ENCODE peak calls at places on chromosomes 16 and 17, in ten cellular contexts. W is CD8-positive, alpha-beta T cell; B is cardiac fibroblast; Y is heart right ventricle; I is ovary; L is left lung; X is bronchial epithelial cell; H is adrenal gland; J is esophagus muscularis mucosa; E is Peyer's patch. F is an unnamed sample.

GRCh38 chr17:68576137-68576536 is 25.0 kb downstream of the FAM20A start:
- DNase-seq in W (no peak), B (no peak), Y (no peak), I (no peak), L (no peak), X (no peak), H (no peak), J (no peak), E (no peak), F (no peak)

GRCh38 chr16:81447383-81448101 is 2.9 kb downstream of the CMIP start:
- DNase-seq in W (no peak), B (no peak), Y (no peak), I (no peak), L (no peak), X (peak), H (peak), J (no peak), E (peak), F (no peak)

GRCh38 chr17:35808240-35808961 is 883 bp upstream of the TAF15 start:
- DNase-seq in W (no peak), B (no peak), Y (no peak), I (no peak), L (no peak), X (no peak), H (no peak), J (no peak), E (no peak), F (no peak)

GRCh38 chr17:57121308-57122042 is 36.4 kb downstream of the AKAP1 start:
- DNase-seq in W (no peak), B (peak), Y (no peak), I (peak), L (no peak), X (peak), H (peak), J (no peak), E (no peak), F (peak)

GRCh38 chr17:57672971-57673370 is 72.1 kb downstream of the CCDC182 start:
- DNase-seq in W (no peak), B (no peak), Y (no peak), I (peak), L (no peak), X (no peak), H (peak), J (peak), E (no peak), F (no peak)

GRCh38 chr17:41617698-41618097 is 5.1 kb upstream of the KRT16 start:
- DNase-seq in W (no peak), B (no peak), Y (no peak), I (no peak), L (no peak), X (peak), H (no peak), J (no peak), E (no peak), F (no peak)

GRCh38 chr16:88747588-88748301 is 37.3 kb downstream of the PIEZO1 start:
- DNase-seq in W (no peak), B (no peak), Y (no peak), I (no peak), L (no peak), X (peak), H (no peak), J (no peak), E (peak), F (no peak)

GRCh38 chr17:66662496-66662895 is 172.4 kb upstream of the CACNG5 start:
- DNase-seq in W (no peak), B (no peak), Y (no peak), I (no peak), L (no peak), X (no peak), H (no peak), J (no peak), E (no peak), F (no peak)

GRCh38 chr17:68456529-68457167 is 648 bp downstream of the WIPI1 start:
- DNase-seq in W (no peak), B (peak), Y (peak), I (peak), L (peak), X (peak), H (peak), J (peak), E (peak), F (peak)

GRCh38 chr17:64054304-64054703 is 33.9 kb upstream of the ICAM2 start:
- DNase-seq in W (no peak), B (no peak), Y (no peak), I (no peak), L (no peak), X (no peak), H (no peak), J (no peak), E (no peak), F (no peak)

GRCh38 chr16:87068751-87069150 is 248.4 kb downstream of the C16orf95 start:
- DNase-seq in W (no peak), B (no peak), Y (no peak), I (no peak), L (peak), X (no peak), H (no peak), J (no peak), E (no peak), F (no peak)

GRCh38 chr16:83200005-83200779 is 573.4 kb downstream of the CDH13 start:
- DNase-seq in W (no peak), B (peak), Y (peak), I (no peak), L (no peak), X (peak), H (no peak), J (no peak), E (no peak), F (no peak)

GRCh38 chr16:73015612-73016487 is 32.1 kb downstream of the ZFHX3 start:
- DNase-seq in W (no peak), B (no peak), Y (no peak), I (no peak), L (peak), X (peak), H (no peak), J (no peak), E (peak), F (no peak)

GRCh38 chr16:77057161-77057736 is 133.7 kb upstream of the MON1B start:
- DNase-seq in W (no peak), B (no peak), Y (no peak), I (no peak), L (no peak), X (no peak), H (no peak), J (no peak), E (no peak), F (no peak)

GRCh38 chr16:69013991-69014390 is 91.5 kb upstream of the HAS3 start:
- DNase-seq in W (no peak), B (no peak), Y (no peak), I (no peak), L (no peak), X (no peak), H (no peak), J (no peak), E (no peak), F (no peak)

GRCh38 chr17:61416540-61417363 is 17.1 kb downstream of the TBX2 start:
- DNase-seq in W (peak), B (peak), Y (peak), I (peak), L (peak), X (peak), H (peak), J (peak), E (peak), F (peak)

GRCh38 chr17:50123649-50124349 is 6.2 kb downstream of the SAMD14 start:
- DNase-seq in W (no peak), B (no peak), Y (no peak), I (no peak), L (peak), X (no peak), H (no peak), J (no peak), E (no peak), F (no peak)

GRCh38 chr16:63312343-63312742 is 1276.1 kb upstream of the CDH8 start:
- DNase-seq in W (no peak), B (no peak), Y (no peak), I (no peak), L (no peak), X (no peak), H (no peak), J (no peak), E (no peak), F (no peak)

GRCh38 chr17:57892820-57893595 is 43.2 kb upstream of the MRPS23 start:
- DNase-seq in W (no peak), B (peak), Y (peak), I (peak), L (peak), X (peak), H (peak), J (peak), E (peak), F (peak)

GRCh38 chr16:22638393-22639206 is 127.9 kb downstream of the NPIPB5 start:
- DNase-seq in W (no peak), B (no peak), Y (no peak), I (no peak), L (no peak), X (peak), H (no peak), J (no peak), E (no peak), F (no peak)

GRCh38 chr16:86679490-86679889 is 101.1 kb downstream of the FOXL1 start:
- DNase-seq in W (no peak), B (no peak), Y (no peak), I (no peak), L (no peak), X (no peak), H (no peak), J (no peak), E (no peak), F (no peak)

GRCh38 chr17:81455387-81455786 is 57.2 kb downstream of the ACTG1 start:
- DNase-seq in W (no peak), B (no peak), Y (no peak), I (no peak), L (no peak), X (no peak), H (no peak), J (no peak), E (no peak), F (no peak)

DNA sequence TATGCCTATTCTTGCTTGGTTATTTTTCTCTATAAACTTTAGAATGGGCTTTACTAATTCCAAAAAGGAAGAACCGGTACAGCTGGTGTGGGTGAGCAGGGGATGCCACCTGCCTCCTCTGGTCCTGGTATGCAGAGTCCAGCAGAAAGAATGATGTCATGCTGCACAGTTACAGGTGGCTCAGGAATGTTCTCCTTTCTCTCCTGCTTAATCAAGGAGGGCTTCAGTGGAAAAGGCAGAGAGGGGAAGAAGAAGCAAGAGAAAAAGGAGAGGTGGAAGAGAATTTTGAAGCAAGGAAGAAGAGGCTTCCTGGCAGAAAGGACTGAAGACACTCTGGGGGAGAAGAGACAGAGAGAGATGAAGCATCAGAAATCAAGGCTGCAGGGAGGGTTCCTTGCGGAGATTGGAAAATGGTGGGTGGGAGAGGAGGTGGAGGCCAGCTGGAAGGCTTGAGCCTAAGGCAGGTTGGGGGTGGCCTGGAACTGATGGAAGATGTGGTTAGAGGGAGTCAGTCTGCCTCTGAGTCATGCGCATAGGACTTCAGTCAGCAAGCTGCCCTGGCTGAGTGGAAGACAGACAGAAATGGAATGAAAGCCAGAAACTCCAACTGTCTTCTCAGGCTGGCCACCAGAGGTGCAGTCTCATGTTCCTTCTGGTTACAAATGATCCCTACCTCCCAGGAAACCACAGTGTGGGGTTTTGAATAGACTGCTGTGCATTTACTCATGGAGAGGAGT is 64.6 kb upstream of the CRHR1 start:
- DNase-seq in W (no peak), B (peak), Y (no peak), I (no peak), L (no peak), X (peak), H (no peak), J (no peak), E (no peak), F (no peak)
- TF ChIP-seq CTCF in W (no peak), B (peak), Y (peak), I (no peak), L (no peak), X (peak), H (no peak), J (no peak), E (peak), F (peak)

GRCh38 chr16:35908942-35909341 is 2449.5 kb downstream of the TP53TG3F start:
- DNase-seq in W (no peak), B (no peak), Y (no peak), I (no peak), L (no peak), X (no peak), H (no peak), J (peak), E (no peak), F (no peak)
- TF ChIP-seq CTCF in W (no peak), B (no peak), Y (no peak), I (no peak), L (no peak), X (no peak), H (no peak), J (no peak), E (no peak), F (no peak)

GRCh38 chr16:53135329-53135728 is 80.5 kb downstream of the CHD9 start:
- DNase-seq in W (no peak), B (no peak), Y (no peak), I (no peak), L (no peak), X (no peak), H (no peak), J (no peak), E (no peak), F (no peak)
- TF ChIP-seq CTCF in W (no peak), B (no peak), Y (no peak), I (no peak), L (no peak), X (no peak), H (no peak), J (no peak), E (no peak), F (no peak)

GRCh38 chr17:73835605-73836004 is 191.4 kb upstream of the SDK2 start:
- DNase-seq in W (no peak), B (no peak), Y (no peak), I (no peak), L (no peak), X (no peak), H (no peak), J (no peak), E (no peak), F (no peak)

GRCh38 chr17:73838815-73839214 is 194.6 kb upstream of the SDK2 start:
- DNase-seq in W (no peak), B (no peak), Y (no peak), I (no peak), L (no peak), X (no peak), H (no peak), J (no peak), E (no peak), F (no peak)

GRCh38 chr17:73840829-73841228 is 196.6 kb upstream of the SDK2 start:
- DNase-seq in W (no peak), B (no peak), Y (no peak), I (no peak), L (no peak), X (no peak), H (no peak), J (no peak), E (no peak), F (no peak)

DNA sequence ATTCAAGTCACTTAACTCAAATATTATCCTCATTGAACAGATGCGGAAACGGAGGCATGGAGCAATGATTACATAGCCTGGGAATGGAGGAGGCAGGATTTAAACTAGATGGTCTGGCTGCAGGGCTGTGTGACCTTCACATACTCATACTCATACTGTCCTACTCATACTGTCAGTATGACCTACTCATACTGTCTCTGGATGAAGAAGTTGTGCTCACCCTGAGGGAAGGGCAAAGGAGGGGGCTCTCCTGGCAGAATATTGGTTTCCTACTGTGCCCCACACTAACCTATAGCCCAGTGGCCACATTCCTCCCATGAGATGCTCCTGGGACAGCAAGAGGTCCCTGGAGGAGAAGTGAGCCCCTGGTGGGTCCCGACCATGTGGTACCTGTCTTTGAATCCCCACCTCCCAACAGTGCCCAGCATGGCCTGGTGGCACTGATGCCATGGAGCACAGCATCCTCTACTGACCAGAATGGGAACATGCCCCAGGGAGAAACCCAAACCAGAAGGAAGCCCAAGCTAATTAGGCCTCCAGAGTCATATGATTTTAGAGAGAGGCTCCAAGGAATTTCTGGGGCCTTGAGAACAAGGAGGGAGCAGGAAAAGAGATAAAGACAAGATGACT is 197.3 kb upstream of the SDK2 start:
- DNase-seq in W (no peak), B (peak), Y (no peak), I (no peak), L (no peak), X (peak), H (no peak), J (no peak), E (no peak), F (no peak)
- TF ChIP-seq CTCF in W (peak), B (no peak), Y (peak), I (no peak), L (peak), X (peak), H (peak), J (no peak), E (peak), F (peak)

GRCh38 chr16:56956756-56957155 is 5.0 kb upstream of the CETP start:
- DNase-seq in W (no peak), B (no peak), Y (no peak), I (no peak), L (no peak), X (no peak), H (no peak), J (no peak), E (no peak), F (no peak)
- TF ChIP-seq CTCF in W (no peak), B (peak), Y (no peak), I (no peak), L (no peak), X (no peak), H (no peak), J (no peak), E (no peak), F (peak)

DNA sequence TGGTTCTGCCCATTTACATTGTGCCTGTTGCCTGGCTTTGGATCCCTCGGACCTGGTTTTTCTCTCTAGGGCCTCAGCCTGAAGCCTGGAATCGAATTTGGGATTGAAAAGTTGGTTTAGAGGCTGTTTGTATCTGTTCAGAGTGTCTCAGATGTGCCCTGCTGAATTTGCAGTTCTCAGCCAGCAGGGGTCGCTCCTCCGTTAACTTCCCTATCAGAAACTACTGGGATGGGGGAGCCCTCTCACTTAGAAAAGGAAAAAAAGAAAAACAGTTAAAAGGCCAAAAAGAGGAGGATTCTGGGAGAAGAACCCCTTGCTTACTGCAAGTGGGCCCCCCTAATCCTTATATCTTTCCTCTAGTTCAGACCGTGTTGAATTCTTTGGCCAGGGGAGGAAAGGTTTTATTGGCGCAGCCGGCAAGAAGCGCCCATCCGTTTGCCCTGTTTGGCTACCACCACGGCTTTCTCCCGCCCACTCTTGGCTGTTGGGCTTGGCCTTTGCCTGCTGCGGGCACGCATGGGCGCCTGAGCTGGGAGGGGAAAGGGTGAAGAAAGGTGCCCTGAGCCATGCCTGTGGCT is 8.7 kb downstream of the FZD2 start:
- DNase-seq in W (no peak), B (no peak), Y (no peak), I (no peak), L (no peak), X (no peak), H (no peak), J (no peak), E (no peak), F (no peak)
- TF ChIP-seq CTCF in W (no peak), B (peak), Y (no peak), I (no peak), L (no peak), X (peak), H (peak), J (no peak), E (no peak), F (peak)

GRCh38 chr16:11916524-11917285 is 949 bp upstream of the GSPT1 start:
- DNase-seq in W (no peak), B (no peak), Y (no peak), I (no peak), L (no peak), X (peak), H (peak), J (no peak), E (peak), F (no peak)
- TF ChIP-seq CTCF in W (no peak), B (no peak), Y (no peak), I (no peak), L (no peak), X (peak), H (no peak), J (no peak), E (no peak), F (no peak)